ENCODE peak calls at places on chromosomes 5 and 9, in six cellular contexts. E is H9, K is neuronal stem cell, V is H1, F is mesenchymal stem cell, D is trophoblast cell. J is an unnamed sample.

GRCh38 chr5:136192526-136193395 is at the start of gene SMIM32:
- DNase-seq in F (peak; percentile 30), E (peak; percentile 65), K (peak; percentile 51), V (peak; percentile 72), D (peak; percentile 13), J (no peak)

GRCh38 chr9:129437626-129438323 is 183.1 kb downstream of the C9orf50 start:
- DNase-seq in K (no peak), V (no peak), E (no peak), F (no peak), D (no peak), J (no peak)

GRCh38 chr5:107917983-107918382 is 247.2 kb upstream of the EFNA5 start:
- DNase-seq in V (no peak), F (no peak), D (peak; percentile 3), E (no peak), K (no peak), J (no peak)

GRCh38 chr5:86757824-86758223 is 140.1 kb downstream of the COX7C start:
- DNase-seq in K (no peak), D (peak; percentile 20), F (peak; percentile 12), V (no peak), E (no peak), J (peak; percentile 32)

GRCh38 chr9:2559212-2560152 is 62.1 kb upstream of the VLDLR start:
- DNase-seq in V (no peak), D (peak; percentile 76), F (peak; percentile 71), K (no peak), E (no peak), J (peak; percentile 95)

GRCh38 chr5:141715340-141715905 is 33.4 kb upstream of the ARAP3 start:
- DNase-seq in D (no peak), V (no peak), F (no peak), K (no peak), E (no peak), J (no peak)

GRCh38 chr9:115913666-115914065 is 239.9 kb upstream of the PAPPA start:
- DNase-seq in V (no peak), F (peak; percentile 21), E (no peak), K (no peak), D (no peak), J (peak; percentile 61)

GRCh38 chr9:134688661-134689319 is 47.2 kb downstream of the COL5A1 start:
- DNase-seq in K (no peak), F (no peak), E (no peak), V (no peak), D (no peak), J (no peak)

GRCh38 chr5:125367702-125368101 is 621.3 kb upstream of the ZNF608 start:
- DNase-seq in F (no peak), D (peak; percentile 76), K (no peak), V (no peak), E (no peak), J (no peak)

GRCh38 chr9:117725426-117725887 is 21.3 kb downstream of the TLR4 start:
- DNase-seq in F (peak; percentile 75), D (peak; percentile 16), E (no peak), K (no peak), V (no peak), J (no peak)

GRCh38 chr5:174309131-174309845 is 263.8 kb downstream of the NSG2 start:
- DNase-seq in K (no peak), D (no peak), E (peak; percentile 22), V (peak; percentile 41), F (no peak), J (no peak)

GRCh38 chr9:78918976-78919375 is 622.1 kb downstream of the PSAT1 start:
- DNase-seq in K (no peak), V (no peak), F (no peak), E (no peak), D (no peak), J (no peak)

GRCh38 chr5:93789173-93790070 is 48.0 kb upstream of the POU5F2 start:
- DNase-seq in E (no peak), V (no peak), F (peak; percentile 63), D (peak; percentile 9), K (no peak), J (peak; percentile 88)

GRCh38 chr9:14027114-14027812 is 286.7 kb downstream of the NFIB start:
- DNase-seq in F (no peak), V (no peak), D (no peak), K (no peak), E (no peak), J (no peak)

GRCh38 chr9:111896942-111897830 is 572 bp downstream of the UGCG start:
- DNase-seq in D (peak; percentile 39), F (no peak), V (peak; percentile 79), E (peak; percentile 38), K (no peak), J (no peak)

GRCh38 chr5:143801251-143801650 is 10.7 kb upstream of the HMHB1 start:
- DNase-seq in D (no peak), K (no peak), V (no peak), F (no peak), E (no peak), J (no peak)
- H2AFZ ChIP-seq in D (no peak overlapping the region), K (peak overlapping the region; percentile 26), V (peak overlapping the region; percentile 59), F (no peak overlapping the region), E (peak overlapping the region; percentile 22), J (no peak overlapping the region)

DNA sequence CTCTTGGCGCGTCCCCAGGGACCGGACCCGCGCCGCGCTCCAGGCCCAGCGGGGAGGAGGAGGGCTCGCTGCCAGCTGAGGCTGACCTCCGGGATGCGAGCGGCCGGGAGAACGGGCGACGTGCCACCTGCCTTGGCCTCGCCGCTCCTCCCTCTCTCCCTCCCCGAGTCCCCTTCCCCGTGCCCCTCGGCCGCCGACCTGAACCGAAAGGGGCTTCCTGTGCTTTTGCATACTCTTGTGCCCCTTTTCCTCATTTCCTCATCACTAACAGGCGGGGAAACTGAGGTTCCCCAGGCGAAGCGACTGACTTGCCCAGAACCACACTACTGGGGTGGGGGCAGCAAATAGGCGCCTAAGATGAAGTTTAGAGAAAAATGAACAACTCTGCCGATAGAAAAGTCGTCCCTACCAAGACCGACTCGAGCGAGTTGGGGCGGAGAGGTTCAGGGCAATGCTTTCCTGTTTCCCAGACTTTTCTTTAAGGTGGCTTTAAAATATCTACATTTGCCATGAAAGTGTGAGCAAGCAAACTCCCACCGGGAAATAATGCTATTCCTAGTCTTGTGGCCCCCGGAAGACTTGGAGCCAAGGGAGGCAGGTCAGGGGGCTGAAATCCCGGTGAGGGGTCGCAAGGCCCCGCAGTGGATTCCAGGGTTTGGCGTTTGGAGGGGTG is 580 bp upstream of the DUSP1 start:
- DNase-seq in F (no peak), V (no peak), E (no peak), K (no peak), D (no peak), J (no peak)
- H2BK120ac ChIP-seq in F (peak overlapping the region; percentile 97), V (no peak overlapping the region), E (no peak overlapping the region), K (no peak overlapping the region), D (peak overlapping the region; percentile 93), J (peak overlapping the region; percentile 99)

DNA sequence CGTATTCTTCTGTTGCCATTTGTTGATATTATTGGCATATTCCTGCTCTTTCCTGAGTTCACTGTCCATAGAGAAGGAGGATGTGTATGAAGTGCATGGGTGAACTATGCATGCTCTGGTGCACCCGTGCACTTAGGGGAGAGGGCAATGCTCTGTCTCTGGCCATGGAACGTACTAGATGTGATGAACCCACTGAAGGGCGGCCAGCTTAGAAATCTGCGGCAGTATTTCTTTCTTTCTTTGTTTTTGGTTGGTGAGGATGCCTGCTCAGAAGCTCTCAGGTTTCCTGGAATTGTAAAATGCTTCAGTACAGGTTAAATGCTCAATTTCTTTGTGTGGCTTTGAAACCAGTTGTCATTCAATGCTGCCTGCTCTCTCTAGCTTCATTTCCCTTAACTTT is 235.8 kb downstream of the KDM4C start:
- DNase-seq in D (no peak), K (no peak), E (no peak), V (no peak), F (no peak), J (no peak)
- H2AFZ ChIP-seq in D (no peak overlapping the region), K (no peak overlapping the region), E (no peak overlapping the region), V (no peak overlapping the region), F (no peak overlapping the region), J (no peak overlapping the region)

DNA sequence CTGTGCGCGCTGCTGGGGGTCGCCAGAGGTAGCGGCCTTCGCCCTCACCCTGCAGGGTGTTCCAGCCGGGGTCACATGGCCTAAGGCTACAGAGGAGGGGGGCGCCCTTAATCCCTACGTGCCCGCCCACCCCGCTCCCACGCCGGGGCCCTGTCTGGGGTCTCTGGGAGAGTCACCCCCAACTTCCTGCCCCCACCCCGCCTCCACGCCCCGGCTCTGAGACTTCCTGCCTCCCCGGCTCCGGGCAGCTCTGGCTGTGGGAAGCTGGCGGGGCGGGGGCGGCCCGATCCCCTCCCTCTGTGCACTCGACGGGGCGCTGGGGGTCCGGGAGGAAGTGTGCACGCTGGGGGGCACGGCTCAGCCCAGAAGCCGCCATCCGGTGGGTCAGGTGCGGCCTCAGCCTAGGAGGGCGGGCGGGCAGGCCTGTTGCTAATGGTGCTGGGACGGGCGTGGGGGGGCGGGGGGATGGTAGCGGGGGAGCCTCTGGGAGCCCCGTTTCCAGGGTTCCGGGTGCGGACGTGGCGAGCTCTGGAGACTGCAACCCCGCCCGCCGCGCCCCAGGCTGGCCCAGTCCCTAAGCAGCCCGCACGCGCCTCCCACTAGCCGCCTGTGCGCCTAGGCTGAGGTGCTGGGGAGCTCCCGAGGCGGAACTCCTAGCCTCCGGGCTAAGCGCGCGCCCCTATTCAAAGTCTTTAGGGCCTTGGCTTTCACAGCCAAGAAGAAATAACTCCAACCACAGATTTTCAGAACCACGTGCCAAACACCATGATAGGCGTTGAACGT is 61.6 kb downstream of the CXXC5 start:
- DNase-seq in V (peak; percentile 90), E (peak; percentile 86), D (no peak), K (peak; percentile 61), F (peak; percentile 41), J (no peak)
- H2BK120ac ChIP-seq in V (peak overlapping the region; percentile 91), E (no peak overlapping the region), D (peak overlapping the region; percentile 96), K (peak overlapping the region; percentile 43), F (peak overlapping the region; percentile 95), J (no peak overlapping the region)

GRCh38 chr5:12114075-12114474 is 209.8 kb upstream of the CTNND2 start:
- DNase-seq in E (no peak), K (no peak), D (no peak), V (no peak), F (no peak), J (no peak)

GRCh38 chr5:12113062-12113461 is 208.8 kb upstream of the CTNND2 start:
- DNase-seq in K (no peak), D (no peak), E (no peak), V (no peak), F (no peak), J (no peak)

GRCh38 chr5:12109075-12109688 is 204.9 kb upstream of the CTNND2 start:
- DNase-seq in D (peak; percentile 55), F (no peak), E (no peak), K (no peak), V (no peak), J (no peak)

GRCh38 chr5:12111263-12111662 is 207.0 kb upstream of the CTNND2 start:
- DNase-seq in F (no peak), V (no peak), E (no peak), K (no peak), D (no peak), J (no peak)

GRCh38 chr5:12110629-12111028 is 206.4 kb upstream of the CTNND2 start:
- DNase-seq in D (no peak), F (no peak), E (no peak), K (no peak), V (no peak), J (no peak)
- H2AFZ ChIP-seq in D (no peak overlapping the region), F (no peak overlapping the region), E (no peak overlapping the region), K (no peak overlapping the region), V (no peak overlapping the region), J (no peak overlapping the region)

GRCh38 chr5:15643731-15644130 is 143.8 kb downstream of the FBXL7 start:
- DNase-seq in D (no peak), V (no peak), K (no peak), E (no peak), F (no peak), J (no peak)
- H2BK120ac ChIP-seq in D (no peak overlapping the region), V (no peak overlapping the region), K (no peak overlapping the region), E (no peak overlapping the region), F (no peak overlapping the region), J (no peak overlapping the region)

GRCh38 chr9:121120386-121120785 is 45.6 kb downstream of the CNTRL start:
- DNase-seq in E (no peak), K (no peak), V (no peak), F (no peak), D (no peak), J (no peak)
- H2AFZ ChIP-seq in E (no peak overlapping the region), K (peak overlapping the region; percentile 46), V (no peak overlapping the region), F (no peak overlapping the region), D (no peak overlapping the region), J (no peak overlapping the region)

J was measured in IMR-90.